ENCODE peak calls at places on chromosomes 3 and 15, in seven cellular contexts. N is suprapubic skin, K is adrenal gland, P is K562, Z is tibial nerve, J is heart left ventricle, S is HCT116. T is an unnamed sample.

GRCh38 chr15:70281261-70281810 is 183.6 kb upstream of the TLE3 start:
- DNase-seq in N (no peak), K (no peak), P (no peak), Z (no peak), J (no peak), S (no peak), T (no peak)

GRCh38 chr3:172285844-172286243 is 162.4 kb downstream of the GHSR start:
- DNase-seq in N (no peak), K (no peak), P (no peak), Z (no peak), J (no peak), S (no peak), T (no peak)

GRCh38 chr3:171974986-171975837 is 64.2 kb upstream of the FNDC3B start:
- DNase-seq in N (no peak), K (no peak), P (peak), Z (no peak), J (no peak), S (no peak), T (no peak)

GRCh38 chr3:57029924-57030323 is 30.5 kb upstream of the SPATA12 start:
- DNase-seq in N (no peak), K (peak), P (no peak), Z (no peak), J (no peak), S (no peak), T (no peak)

GRCh38 chr3:175274474-175275218 is 415.5 kb downstream of the NAALADL2 start:
- DNase-seq in N (no peak), K (no peak), P (no peak), Z (no peak), J (no peak), S (no peak), T (no peak)

GRCh38 chr15:31464216-31465082 is 137.8 kb downstream of the KLF13 start:
- DNase-seq in N (peak), K (no peak), P (no peak), Z (no peak), J (no peak), S (no peak), T (no peak)

GRCh38 chr3:141076026-141076797 is 25.1 kb downstream of the SPSB4 start:
- DNase-seq in N (peak), K (no peak), P (no peak), Z (no peak), J (no peak), S (no peak), T (no peak)

GRCh38 chr3:56547486-56547885 is 9.5 kb upstream of the CCDC66 start:
- DNase-seq in N (no peak), K (no peak), P (no peak), Z (no peak), J (no peak), S (peak), T (no peak)

GRCh38 chr3:52771334-52771681 is 568 bp upstream of the NEK4 start:
- DNase-seq in N (no peak), K (no peak), P (no peak), Z (no peak), J (no peak), S (no peak), T (no peak)

GRCh38 chr3:19183572-19183971 is 35.3 kb downstream of the KCNH8 start:
- DNase-seq in N (no peak), K (no peak), P (no peak), Z (no peak), J (no peak), S (no peak), T (no peak)

GRCh38 chr15:26892119-26892518 is 25.3 kb downstream of the GABRA5 start:
- DNase-seq in N (no peak), K (no peak), P (no peak), Z (no peak), J (no peak), S (no peak), T (no peak)

GRCh38 chr3:122520861-122521260 is 6.1 kb upstream of the KPNA1 start:
- DNase-seq in N (no peak), K (no peak), P (no peak), Z (no peak), J (no peak), S (no peak), T (no peak)

GRCh38 chr3:141346839-141347238 is 21.5 kb upstream of the ZBTB38 start:
- DNase-seq in N (no peak), K (no peak), P (no peak), Z (no peak), J (no peak), S (no peak), T (no peak)

GRCh38 chr15:69685524-69686452 is 233.2 kb downstream of the RPLP1 start:
- DNase-seq in N (no peak), K (no peak), P (no peak), Z (no peak), J (no peak), S (no peak), T (no peak)

GRCh38 chr3:134378384-134378783 is 4.1 kb upstream of the AMOTL2 start:
- DNase-seq in N (peak), K (peak), P (peak), Z (no peak), J (peak), S (peak), T (no peak)

GRCh38 chr15:54288049-54288448 is 309.8 kb downstream of the UNC13C start:
- DNase-seq in N (no peak), K (no peak), P (no peak), Z (no peak), J (no peak), S (no peak), T (no peak)

GRCh38 chr3:197366301-197367044 is 68.1 kb upstream of the DLG1 start:
- DNase-seq in N (no peak), K (no peak), P (no peak), Z (no peak), J (no peak), S (no peak), T (peak)

GRCh38 chr3:27607370-27607769 is 114.8 kb downstream of the EOMES start:
- DNase-seq in N (no peak), K (no peak), P (no peak), Z (no peak), J (no peak), S (no peak), T (no peak)

GRCh38 chr3:157146664-157147082 is 13.3 kb downstream of the CCNL1 start:
- DNase-seq in N (no peak), K (no peak), P (no peak), Z (no peak), J (no peak), S (no peak), T (no peak)
- TF ChIP-seq POLR2A in N (no peak), K (no peak), P (peak), Z (no peak), J (no peak), S (no peak), T (no peak)

GRCh38 chr15:51450001-51450400 is 108.5 kb downstream of the GLDN start:
- DNase-seq in N (no peak), K (no peak), P (no peak), Z (no peak), J (no peak), S (peak), T (no peak)
- TF ChIP-seq POLR2A in N (no peak), K (no peak), P (no peak), Z (no peak), J (no peak), S (no peak), T (no peak)

GRCh38 chr15:80695099-80695910 is at the start of gene ABHD17C:
- DNase-seq in N (no peak), K (peak), P (peak), Z (peak), J (peak), S (no peak), T (no peak)
- TF ChIP-seq POLR2A in N (no peak), K (no peak), P (no peak), Z (no peak), J (no peak), S (no peak), T (peak)

GRCh38 chr15:75178938-75179772 is 22.5 kb upstream of the C15orf39 start:
- DNase-seq in N (no peak), K (no peak), P (no peak), Z (no peak), J (no peak), S (no peak), T (no peak)
- TF ChIP-seq POLR2A in N (no peak), K (no peak), P (no peak), Z (no peak), J (no peak), S (no peak), T (no peak)

DNA sequence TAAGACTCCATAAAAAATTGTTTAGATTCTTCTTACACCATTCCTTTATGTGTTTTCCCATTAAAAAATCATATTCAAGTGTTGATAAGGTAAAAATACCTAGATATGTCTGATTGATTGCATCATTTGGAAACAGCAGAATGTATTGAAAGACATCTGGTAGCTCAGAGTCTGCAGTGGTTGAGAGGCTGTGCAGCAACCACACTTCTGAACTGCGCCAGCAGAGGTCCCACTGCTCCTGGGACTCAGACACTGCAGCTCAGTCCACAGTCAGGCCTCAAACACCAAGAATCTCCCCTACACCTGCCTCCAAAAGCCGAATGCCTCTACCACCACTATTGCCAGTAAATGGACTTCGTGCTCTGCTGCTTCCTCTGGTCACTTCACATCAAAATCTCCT is 176.9 kb upstream of the LMCD1 start:
- DNase-seq in N (no peak), K (peak), P (no peak), Z (no peak), J (peak), S (peak), T (peak)
- TF ChIP-seq POLR2A in N (no peak), K (no peak), P (no peak), Z (no peak), J (no peak), S (no peak), T (no peak)

GRCh38 chr3:55488398-55489055 is 1.4 kb upstream of the WNT5A start:
- DNase-seq in N (peak), K (peak), P (peak), Z (no peak), J (peak), S (no peak), T (peak)
- TF ChIP-seq POLR2A in N (no peak), K (no peak), P (no peak), Z (no peak), J (no peak), S (no peak), T (peak)

GRCh38 chr15:90191795-90192494 is 9.2 kb upstream of the SEMA4B start:
- DNase-seq in N (peak), K (peak), P (peak), Z (peak), J (peak), S (peak), T (no peak)
- TF ChIP-seq POLR2A in N (no peak), K (no peak), P (no peak), Z (no peak), J (no peak), S (no peak), T (no peak)

GRCh38 chr15:90959028-90959595 is 4.4 kb downstream of the RCCD1 start:
- DNase-seq in N (no peak), K (no peak), P (no peak), Z (no peak), J (no peak), S (no peak), T (no peak)

GRCh38 chr15:90960316-90961091 is 5.8 kb downstream of the RCCD1 start:
- DNase-seq in N (no peak), K (peak), P (no peak), Z (no peak), J (no peak), S (no peak), T (no peak)

GRCh38 chr15:90959894-90960293 is 5.2 kb downstream of the RCCD1 start:
- DNase-seq in N (peak), K (peak), P (no peak), Z (no peak), J (peak), S (no peak), T (no peak)

GRCh38 chr15:90957791-90958190 is 3.1 kb downstream of the RCCD1 start:
- DNase-seq in N (no peak), K (no peak), P (no peak), Z (no peak), J (no peak), S (no peak), T (no peak)

GRCh38 chr15:90962021-90962420 is 7.3 kb downstream of the RCCD1 start:
- DNase-seq in N (no peak), K (no peak), P (no peak), Z (no peak), J (no peak), S (no peak), T (no peak)
- TF ChIP-seq POLR2A in N (no peak), K (no peak), P (peak), Z (no peak), J (no peak), S (no peak), T (no peak)